ENCODE peak calls at places on chromosomes 7 and 10, in ten cellular contexts. T is HCT116, V is spleen, H is transverse colon, O is endothelial cell of umbilical vein, C is K562, Q is breast epithelium, A is sigmoid colon, S is HepG2, L is prostate gland. U is an unnamed sample.

GRCh38 chr10:116457480-116457879 is 29.8 kb downstream of the PNLIPRP3 start:
- DNase-seq in A (no peak), T (no peak), C (no peak), H (no peak), L (no peak), Q (no peak), V (no peak), S (no peak), O (no peak), U (no peak)

GRCh38 chr10:112687647-112688046 is 240.6 kb downstream of the VTI1A start:
- DNase-seq in Q (no peak), O (no peak), S (no peak), T (no peak), C (no peak), V (no peak), H (no peak), A (no peak), L (no peak), U (no peak)

GRCh38 chr7:151459726-151460473 is 20.0 kb upstream of the CRYGN start:
- DNase-seq in T (peak), O (peak), C (no peak), L (peak), S (peak), H (peak), A (peak), V (no peak), Q (peak), U (peak)

GRCh38 chr7:74094224-74095095 is 10.9 kb downstream of the LIMK1 start:
- DNase-seq in A (peak), L (peak), C (peak), H (peak), T (peak), S (no peak), V (peak), Q (peak), O (peak), U (peak)

GRCh38 chr10:104767745-104768144 is 126.7 kb downstream of the SORCS3 start:
- DNase-seq in L (no peak), S (no peak), Q (no peak), H (no peak), A (no peak), C (no peak), V (no peak), T (peak), O (no peak), U (no peak)

GRCh38 chr7:95929710-95930295 is 157.4 kb downstream of the DYNC1I1 start:
- DNase-seq in Q (no peak), S (no peak), A (no peak), V (no peak), O (no peak), L (no peak), H (no peak), T (no peak), C (no peak), U (no peak)

GRCh38 chr7:158646766-158647474 is 57.7 kb downstream of the NCAPG2 start:
- DNase-seq in S (peak), A (no peak), O (no peak), L (no peak), T (no peak), H (peak), Q (no peak), C (peak), V (no peak), U (no peak)

GRCh38 chr7:20064974-20065862 is 152.0 kb downstream of the MACC1 start:
- DNase-seq in Q (no peak), V (no peak), L (no peak), A (no peak), C (no peak), T (peak), S (no peak), O (no peak), H (no peak), U (no peak)

GRCh38 chr7:137592232-137592896 is 248.8 kb upstream of the PTN start:
- DNase-seq in S (peak), O (peak), H (peak), Q (no peak), A (peak), L (peak), V (no peak), T (peak), C (peak), U (no peak)

GRCh38 chr10:8112942-8113442 is 58.5 kb downstream of the GATA3 start:
- DNase-seq in S (no peak), Q (no peak), C (no peak), T (no peak), L (no peak), A (no peak), V (no peak), O (no peak), H (no peak), U (no peak)

DNA sequence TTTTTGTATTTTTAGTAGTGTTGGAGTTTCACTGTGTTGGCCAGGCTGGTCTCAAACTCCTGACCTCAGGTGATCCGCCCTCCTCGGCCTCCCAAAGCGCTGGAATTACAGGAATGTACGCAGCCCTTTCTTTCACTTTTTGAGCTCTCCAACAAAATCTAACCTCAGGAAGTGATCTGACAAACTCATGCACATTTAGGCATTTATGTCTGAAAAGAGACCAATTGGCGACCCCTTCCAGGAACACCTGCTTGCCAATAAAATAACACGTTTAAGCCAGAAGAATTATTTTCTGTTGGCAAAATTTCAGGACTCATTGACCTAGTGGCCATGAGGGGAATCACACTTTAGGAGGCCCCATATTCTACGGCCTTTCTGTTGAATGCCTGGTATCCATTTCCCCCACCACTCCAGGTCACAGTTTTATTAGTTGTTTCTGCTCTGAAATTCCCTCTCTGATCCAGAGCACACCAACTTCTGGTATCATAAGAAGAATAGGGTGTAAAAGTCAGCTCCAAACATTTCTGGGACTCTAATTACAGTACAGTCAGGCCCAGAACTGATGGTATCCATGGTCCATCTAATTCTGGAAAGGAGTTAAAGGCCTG is 65.8 kb upstream of the FRMD4A start:
- DNase-seq in Q (no peak), A (no peak), S (no peak), C (peak), O (no peak), H (no peak), T (no peak), L (no peak), V (no peak), U (no peak)
- TF ChIP-seq CTCF in Q (no peak), A (no peak), S (no peak), C (no peak), O (peak), H (peak), T (peak), L (no peak), V (peak), U (no peak)

GRCh38 chr10:12448729-12449391 is 99.5 kb downstream of the CAMK1D start:
- DNase-seq in S (no peak), O (peak), T (peak), Q (no peak), V (peak), A (no peak), C (no peak), L (no peak), H (peak), U (peak)
- TF ChIP-seq POLR2A in S (no peak), O (no peak), T (no peak), Q (no peak), V (no peak), A (no peak), C (no peak), L (no peak), H (no peak), U (no peak)

GRCh38 chr10:35640951-35641429 is 1.1 kb downstream of the FZD8 start:
- DNase-seq in V (peak), L (peak), O (peak), Q (peak), T (peak), S (peak), C (no peak), H (peak), A (peak), U (peak)
- TF ChIP-seq POLR2AphosphoS5 in V (no peak), L (no peak), O (peak), Q (no peak), T (no peak), S (no peak), C (no peak), H (no peak), A (no peak), U (no peak)

GRCh38 chr10:89563861-89564478 is 28.6 kb upstream of the SLC16A12 start:
- DNase-seq in S (peak), H (no peak), A (no peak), V (no peak), L (peak), Q (no peak), O (peak), C (peak), T (peak), U (no peak)
- TF ChIP-seq CTCF in S (peak), H (peak), A (peak), V (peak), L (peak), Q (peak), O (peak), C (peak), T (peak), U (peak)

GRCh38 chr7:25179771-25180591 is 48.3 kb downstream of the NPVF start:
- DNase-seq in S (peak), L (peak), A (peak), T (peak), O (peak), C (peak), H (peak), Q (peak), V (peak), U (peak)
- TF ChIP-seq POLR2A in S (peak), L (no peak), A (no peak), T (no peak), O (no peak), C (peak), H (peak), Q (no peak), V (no peak), U (no peak)

U was measured in stomach.